ENCODE peak calls at places on chromosomes 12 and 14, in nine cellular contexts. One of them, this sample, is unnamed.

GRCh38 chr12:6361834-6362233 is 13.5 kb downstream of the SCNN1A start:
- DNase-seq in mucosa of gallbladder: peak; percentile 79
- DNase-seq in stimulated activated CD4-positive, alpha-beta T cell treated with anti-CD3 and anti-CD28 coated beads, Interleukin-15, amount 100 ng/mL, for 1 hour: no peak
- DNase-seq in upper lobe of right lung: peak; percentile 80
- DNase-seq in DMS53: peak; percentile 56
- DNase-seq in HEK293T: no peak
- DNase-seq in T follicular helper cell: no peak
- DNase-seq in activated naive CD8-positive, alpha-beta T cell treated with anti-CD3 and anti-CD28 coated beads for 36 hours: no peak
- DNase-seq in fibroblast of the aortic adventitia: no peak
- DNase-seq in this sample: no peak

GRCh38 chr12:111201036-111201435 is 167.9 kb downstream of the PHETA1 start:
- DNase-seq in activated naive CD8-positive, alpha-beta T cell treated with anti-CD3 and anti-CD28 coated beads for 36 hours: no peak
- DNase-seq in fibroblast of the aortic adventitia: no peak
- DNase-seq in T follicular helper cell: no peak
- DNase-seq in mucosa of gallbladder: no peak
- DNase-seq in HEK293T: peak; percentile 28
- DNase-seq in DMS53: no peak
- DNase-seq in stimulated activated CD4-positive, alpha-beta T cell treated with anti-CD3 and anti-CD28 coated beads, Interleukin-15, amount 100 ng/mL, for 1 hour: no peak
- DNase-seq in upper lobe of right lung: no peak
- DNase-seq in this sample: no peak

GRCh38 chr12:43692064-43692463 is 66.5 kb downstream of the PUS7L start:
- DNase-seq in mucosa of gallbladder: no peak
- DNase-seq in upper lobe of right lung: no peak
- DNase-seq in HEK293T: no peak
- DNase-seq in T follicular helper cell: no peak
- DNase-seq in fibroblast of the aortic adventitia: peak; percentile 20
- DNase-seq in activated naive CD8-positive, alpha-beta T cell treated with anti-CD3 and anti-CD28 coated beads for 36 hours: no peak
- DNase-seq in DMS53: peak; percentile 68
- DNase-seq in stimulated activated CD4-positive, alpha-beta T cell treated with anti-CD3 and anti-CD28 coated beads, Interleukin-15, amount 100 ng/mL, for 1 hour: no peak
- DNase-seq in this sample: no peak

GRCh38 chr12:78725951-78726550 is 138.5 kb upstream of the SYT1 start:
- DNase-seq in T follicular helper cell: no peak
- DNase-seq in HEK293T: no peak
- DNase-seq in stimulated activated CD4-positive, alpha-beta T cell treated with anti-CD3 and anti-CD28 coated beads, Interleukin-15, amount 100 ng/mL, for 1 hour: no peak
- DNase-seq in mucosa of gallbladder: no peak
- DNase-seq in upper lobe of right lung: no peak
- DNase-seq in fibroblast of the aortic adventitia: no peak
- DNase-seq in DMS53: peak; percentile 72
- DNase-seq in activated naive CD8-positive, alpha-beta T cell treated with anti-CD3 and anti-CD28 coated beads for 36 hours: no peak
- DNase-seq in this sample: no peak

GRCh38 chr14:21039059-21039422 is 3.1 kb upstream of the RNASE7 start:
- DNase-seq in mucosa of gallbladder: peak; percentile 85
- DNase-seq in stimulated activated CD4-positive, alpha-beta T cell treated with anti-CD3 and anti-CD28 coated beads, Interleukin-15, amount 100 ng/mL, for 1 hour: no peak
- DNase-seq in activated naive CD8-positive, alpha-beta T cell treated with anti-CD3 and anti-CD28 coated beads for 36 hours: no peak
- DNase-seq in upper lobe of right lung: peak; percentile 75
- DNase-seq in HEK293T: no peak
- DNase-seq in fibroblast of the aortic adventitia: peak; percentile 87
- DNase-seq in DMS53: peak; percentile 67
- DNase-seq in T follicular helper cell: no peak
- DNase-seq in this sample: no peak

GRCh38 chr14:54686219-54686870 is 119.4 kb downstream of the SAMD4A start:
- DNase-seq in T follicular helper cell: no peak
- DNase-seq in activated naive CD8-positive, alpha-beta T cell treated with anti-CD3 and anti-CD28 coated beads for 36 hours: no peak
- DNase-seq in mucosa of gallbladder: peak; percentile 39
- DNase-seq in upper lobe of right lung: no peak
- DNase-seq in HEK293T: no peak
- DNase-seq in DMS53: no peak
- DNase-seq in fibroblast of the aortic adventitia: peak; percentile 92
- DNase-seq in stimulated activated CD4-positive, alpha-beta T cell treated with anti-CD3 and anti-CD28 coated beads, Interleukin-15, amount 100 ng/mL, for 1 hour: no peak
- DNase-seq in this sample: no peak

GRCh38 chr12:111101003-111101402 is 180.6 kb upstream of the MYL2 start:
- DNase-seq in upper lobe of right lung: no peak
- DNase-seq in fibroblast of the aortic adventitia: no peak
- DNase-seq in HEK293T: no peak
- DNase-seq in mucosa of gallbladder: no peak
- DNase-seq in DMS53: no peak
- DNase-seq in activated naive CD8-positive, alpha-beta T cell treated with anti-CD3 and anti-CD28 coated beads for 36 hours: no peak
- DNase-seq in T follicular helper cell: no peak
- DNase-seq in stimulated activated CD4-positive, alpha-beta T cell treated with anti-CD3 and anti-CD28 coated beads, Interleukin-15, amount 100 ng/mL, for 1 hour: no peak
- DNase-seq in this sample: no peak

GRCh38 chr14:102819176-102819628 is 42.0 kb downstream of the TRAF3 start:
- DNase-seq in upper lobe of right lung: no peak
- DNase-seq in T follicular helper cell: no peak
- DNase-seq in DMS53: peak; percentile 80
- DNase-seq in HEK293T: no peak
- DNase-seq in fibroblast of the aortic adventitia: no peak
- DNase-seq in mucosa of gallbladder: no peak
- DNase-seq in stimulated activated CD4-positive, alpha-beta T cell treated with anti-CD3 and anti-CD28 coated beads, Interleukin-15, amount 100 ng/mL, for 1 hour: peak; percentile 53
- DNase-seq in activated naive CD8-positive, alpha-beta T cell treated with anti-CD3 and anti-CD28 coated beads for 36 hours: peak; percentile 46
- DNase-seq in this sample: no peak

GRCh38 chr12:12990700-12991468 is 9.2 kb downstream of the HEBP1 start:
- DNase-seq in stimulated activated CD4-positive, alpha-beta T cell treated with anti-CD3 and anti-CD28 coated beads, Interleukin-15, amount 100 ng/mL, for 1 hour: no peak
- DNase-seq in activated naive CD8-positive, alpha-beta T cell treated with anti-CD3 and anti-CD28 coated beads for 36 hours: no peak
- DNase-seq in DMS53: peak; percentile 49
- DNase-seq in mucosa of gallbladder: no peak
- DNase-seq in upper lobe of right lung: no peak
- DNase-seq in HEK293T: no peak
- DNase-seq in fibroblast of the aortic adventitia: no peak
- DNase-seq in T follicular helper cell: no peak
- DNase-seq in this sample: no peak

GRCh38 chr14:34665785-34666425 is 36.0 kb upstream of the SNX6 start:
- DNase-seq in stimulated activated CD4-positive, alpha-beta T cell treated with anti-CD3 and anti-CD28 coated beads, Interleukin-15, amount 100 ng/mL, for 1 hour: no peak
- DNase-seq in HEK293T: no peak
- DNase-seq in DMS53: peak; percentile 21
- DNase-seq in T follicular helper cell: peak; percentile 5
- DNase-seq in mucosa of gallbladder: peak; percentile 43
- DNase-seq in upper lobe of right lung: no peak
- DNase-seq in activated naive CD8-positive, alpha-beta T cell treated with anti-CD3 and anti-CD28 coated beads for 36 hours: no peak
- DNase-seq in fibroblast of the aortic adventitia: peak; percentile 89
- DNase-seq in this sample: no peak

GRCh38 chr12:13383379-13383778 is 186.9 kb downstream of the EMP1 start:
- DNase-seq in activated naive CD8-positive, alpha-beta T cell treated with anti-CD3 and anti-CD28 coated beads for 36 hours: no peak
- DNase-seq in upper lobe of right lung: no peak
- DNase-seq in HEK293T: no peak
- DNase-seq in DMS53: peak; percentile 57
- DNase-seq in stimulated activated CD4-positive, alpha-beta T cell treated with anti-CD3 and anti-CD28 coated beads, Interleukin-15, amount 100 ng/mL, for 1 hour: no peak
- DNase-seq in mucosa of gallbladder: peak; percentile 62
- DNase-seq in T follicular helper cell: no peak
- DNase-seq in fibroblast of the aortic adventitia: no peak
- DNase-seq in this sample: no peak

GRCh38 chr14:104179564-104180129 is 41.3 kb downstream of the KIF26A start:
- DNase-seq in mucosa of gallbladder: no peak
- DNase-seq in upper lobe of right lung: no peak
- DNase-seq in stimulated activated CD4-positive, alpha-beta T cell treated with anti-CD3 and anti-CD28 coated beads, Interleukin-15, amount 100 ng/mL, for 1 hour: no peak
- DNase-seq in DMS53: no peak
- DNase-seq in T follicular helper cell: no peak
- DNase-seq in activated naive CD8-positive, alpha-beta T cell treated with anti-CD3 and anti-CD28 coated beads for 36 hours: no peak
- DNase-seq in fibroblast of the aortic adventitia: no peak
- DNase-seq in HEK293T: no peak
- DNase-seq in this sample: no peak

GRCh38 chr12:49403887-49404517 is 36.7 kb downstream of the SPATS2 start:
- DNase-seq in activated naive CD8-positive, alpha-beta T cell treated with anti-CD3 and anti-CD28 coated beads for 36 hours: no peak
- DNase-seq in stimulated activated CD4-positive, alpha-beta T cell treated with anti-CD3 and anti-CD28 coated beads, Interleukin-15, amount 100 ng/mL, for 1 hour: no peak
- DNase-seq in mucosa of gallbladder: no peak
- DNase-seq in HEK293T: no peak
- DNase-seq in fibroblast of the aortic adventitia: no peak
- DNase-seq in DMS53: no peak
- DNase-seq in T follicular helper cell: no peak
- DNase-seq in upper lobe of right lung: no peak
- DNase-seq in this sample: no peak

GRCh38 chr14:74246561-74246960 is 7.3 kb downstream of the VSX2 start:
- DNase-seq in upper lobe of right lung: no peak
- DNase-seq in stimulated activated CD4-positive, alpha-beta T cell treated with anti-CD3 and anti-CD28 coated beads, Interleukin-15, amount 100 ng/mL, for 1 hour: no peak
- DNase-seq in HEK293T: no peak
- DNase-seq in DMS53: no peak
- DNase-seq in fibroblast of the aortic adventitia: no peak
- DNase-seq in activated naive CD8-positive, alpha-beta T cell treated with anti-CD3 and anti-CD28 coated beads for 36 hours: no peak
- DNase-seq in mucosa of gallbladder: no peak
- DNase-seq in T follicular helper cell: no peak
- DNase-seq in this sample: no peak

GRCh38 chr14:99137001-99137700 is 134.8 kb downstream of the BCL11B start:
- DNase-seq in activated naive CD8-positive, alpha-beta T cell treated with anti-CD3 and anti-CD28 coated beads for 36 hours: no peak
- DNase-seq in HEK293T: no peak
- DNase-seq in mucosa of gallbladder: no peak
- DNase-seq in fibroblast of the aortic adventitia: no peak
- DNase-seq in stimulated activated CD4-positive, alpha-beta T cell treated with anti-CD3 and anti-CD28 coated beads, Interleukin-15, amount 100 ng/mL, for 1 hour: no peak
- DNase-seq in DMS53: no peak
- DNase-seq in T follicular helper cell: no peak
- DNase-seq in upper lobe of right lung: peak; percentile 47
- DNase-seq in this sample: no peak

GRCh38 chr14:101372494-101372813 is 188.8 kb upstream of the DIO3 start:
- DNase-seq in HEK293T: no peak
- DNase-seq in T follicular helper cell: no peak
- DNase-seq in DMS53: no peak
- DNase-seq in upper lobe of right lung: no peak
- DNase-seq in stimulated activated CD4-positive, alpha-beta T cell treated with anti-CD3 and anti-CD28 coated beads, Interleukin-15, amount 100 ng/mL, for 1 hour: no peak
- DNase-seq in activated naive CD8-positive, alpha-beta T cell treated with anti-CD3 and anti-CD28 coated beads for 36 hours: no peak
- DNase-seq in fibroblast of the aortic adventitia: no peak
- DNase-seq in mucosa of gallbladder: no peak
- DNase-seq in this sample: no peak

GRCh38 chr14:47277703-47278102 is 397.7 kb downstream of the MDGA2 start:
- DNase-seq in DMS53: no peak
- DNase-seq in mucosa of gallbladder: no peak
- DNase-seq in fibroblast of the aortic adventitia: peak; percentile 1
- DNase-seq in activated naive CD8-positive, alpha-beta T cell treated with anti-CD3 and anti-CD28 coated beads for 36 hours: no peak
- DNase-seq in stimulated activated CD4-positive, alpha-beta T cell treated with anti-CD3 and anti-CD28 coated beads, Interleukin-15, amount 100 ng/mL, for 1 hour: no peak
- DNase-seq in upper lobe of right lung: no peak
- DNase-seq in HEK293T: no peak
- DNase-seq in T follicular helper cell: no peak
- DNase-seq in this sample: no peak

GRCh38 chr14:21098892-21099595 is 589 bp upstream of the ZNF219 start:
- DNase-seq in mucosa of gallbladder: no peak
- DNase-seq in upper lobe of right lung: no peak
- DNase-seq in DMS53: peak; percentile 25
- DNase-seq in fibroblast of the aortic adventitia: no peak
- DNase-seq in stimulated activated CD4-positive, alpha-beta T cell treated with anti-CD3 and anti-CD28 coated beads, Interleukin-15, amount 100 ng/mL, for 1 hour: no peak
- DNase-seq in T follicular helper cell: no peak
- DNase-seq in activated naive CD8-positive, alpha-beta T cell treated with anti-CD3 and anti-CD28 coated beads for 36 hours: no peak
- DNase-seq in HEK293T: no peak
- DNase-seq in this sample: peak; percentile 46

GRCh38 chr14:39322807-39323206 is 89.1 kb downstream of the MIA2 start:
- DNase-seq in DMS53: no peak
- DNase-seq in activated naive CD8-positive, alpha-beta T cell treated with anti-CD3 and anti-CD28 coated beads for 36 hours: no peak
- DNase-seq in upper lobe of right lung: no peak
- DNase-seq in HEK293T: no peak
- DNase-seq in mucosa of gallbladder: no peak
- DNase-seq in stimulated activated CD4-positive, alpha-beta T cell treated with anti-CD3 and anti-CD28 coated beads, Interleukin-15, amount 100 ng/mL, for 1 hour: no peak
- DNase-seq in T follicular helper cell: no peak
- DNase-seq in fibroblast of the aortic adventitia: peak; percentile 13
- DNase-seq in this sample: no peak

GRCh38 chr14:88550078-88550477 is 4.7 kb downstream of the PTPN21 start:
- DNase-seq in HEK293T: no peak
- DNase-seq in upper lobe of right lung: no peak
- DNase-seq in T follicular helper cell: no peak
- DNase-seq in stimulated activated CD4-positive, alpha-beta T cell treated with anti-CD3 and anti-CD28 coated beads, Interleukin-15, amount 100 ng/mL, for 1 hour: no peak
- DNase-seq in activated naive CD8-positive, alpha-beta T cell treated with anti-CD3 and anti-CD28 coated beads for 36 hours: no peak
- DNase-seq in mucosa of gallbladder: no peak
- DNase-seq in fibroblast of the aortic adventitia: no peak
- DNase-seq in DMS53: no peak
- DNase-seq in this sample: no peak

GRCh38 chr14:70724944-70725343 is 83.2 kb downstream of the TTC9 start:
- DNase-seq in fibroblast of the aortic adventitia: no peak
- DNase-seq in DMS53: no peak
- DNase-seq in upper lobe of right lung: no peak
- DNase-seq in HEK293T: no peak
- DNase-seq in T follicular helper cell: no peak
- DNase-seq in mucosa of gallbladder: no peak
- DNase-seq in activated naive CD8-positive, alpha-beta T cell treated with anti-CD3 and anti-CD28 coated beads for 36 hours: no peak
- DNase-seq in stimulated activated CD4-positive, alpha-beta T cell treated with anti-CD3 and anti-CD28 coated beads, Interleukin-15, amount 100 ng/mL, for 1 hour: no peak
- DNase-seq in this sample: no peak

GRCh38 chr12:48029401-48029770 is 25.1 kb upstream of the COL2A1 start:
- DNase-seq in DMS53: no peak
- DNase-seq in activated naive CD8-positive, alpha-beta T cell treated with anti-CD3 and anti-CD28 coated beads for 36 hours: no peak
- DNase-seq in mucosa of gallbladder: no peak
- DNase-seq in T follicular helper cell: no peak
- DNase-seq in upper lobe of right lung: no peak
- DNase-seq in stimulated activated CD4-positive, alpha-beta T cell treated with anti-CD3 and anti-CD28 coated beads, Interleukin-15, amount 100 ng/mL, for 1 hour: no peak
- DNase-seq in fibroblast of the aortic adventitia: no peak
- DNase-seq in HEK293T: no peak
- DNase-seq in this sample: no peak

GRCh38 chr12:96132819-96133218 is 61.4 kb upstream of the ELK3 start:
- DNase-seq in stimulated activated CD4-positive, alpha-beta T cell treated with anti-CD3 and anti-CD28 coated beads, Interleukin-15, amount 100 ng/mL, for 1 hour: no peak
- DNase-seq in mucosa of gallbladder: no peak
- DNase-seq in DMS53: peak; percentile 54
- DNase-seq in T follicular helper cell: no peak
- DNase-seq in fibroblast of the aortic adventitia: no peak
- DNase-seq in HEK293T: peak; percentile 22
- DNase-seq in upper lobe of right lung: no peak
- DNase-seq in activated naive CD8-positive, alpha-beta T cell treated with anti-CD3 and anti-CD28 coated beads for 36 hours: no peak
- DNase-seq in this sample: no peak

GRCh38 chr14:55968741-55969140 is 149.5 kb upstream of the PELI2 start:
- DNase-seq in DMS53: no peak
- DNase-seq in fibroblast of the aortic adventitia: peak; percentile 21
- DNase-seq in upper lobe of right lung: no peak
- DNase-seq in T follicular helper cell: no peak
- DNase-seq in stimulated activated CD4-positive, alpha-beta T cell treated with anti-CD3 and anti-CD28 coated beads, Interleukin-15, amount 100 ng/mL, for 1 hour: no peak
- DNase-seq in mucosa of gallbladder: no peak
- DNase-seq in HEK293T: no peak
- DNase-seq in activated naive CD8-positive, alpha-beta T cell treated with anti-CD3 and anti-CD28 coated beads for 36 hours: no peak
- DNase-seq in this sample: no peak

GRCh38 chr12:122060069-122060468 is 18.5 kb upstream of the MLXIP start:
- DNase-seq in activated naive CD8-positive, alpha-beta T cell treated with anti-CD3 and anti-CD28 coated beads for 36 hours: no peak
- DNase-seq in fibroblast of the aortic adventitia: no peak
- DNase-seq in HEK293T: no peak
- DNase-seq in mucosa of gallbladder: no peak
- DNase-seq in DMS53: no peak
- DNase-seq in upper lobe of right lung: no peak
- DNase-seq in stimulated activated CD4-positive, alpha-beta T cell treated with anti-CD3 and anti-CD28 coated beads, Interleukin-15, amount 100 ng/mL, for 1 hour: no peak
- DNase-seq in T follicular helper cell: no peak
- DNase-seq in this sample: no peak

GRCh38 chr14:24415421-24416253 is 13.8 kb downstream of the CBLN3 start:
- DNase-seq in HEK293T: no peak
- DNase-seq in fibroblast of the aortic adventitia: no peak
- DNase-seq in mucosa of gallbladder: no peak
- DNase-seq in activated naive CD8-positive, alpha-beta T cell treated with anti-CD3 and anti-CD28 coated beads for 36 hours: no peak
- DNase-seq in upper lobe of right lung: no peak
- DNase-seq in T follicular helper cell: no peak
- DNase-seq in DMS53: no peak
- DNase-seq in stimulated activated CD4-positive, alpha-beta T cell treated with anti-CD3 and anti-CD28 coated beads, Interleukin-15, amount 100 ng/mL, for 1 hour: no peak
- DNase-seq in this sample: no peak

GRCh38 chr14:94601961-94602391 is 10.2 kb upstream of the SERPINA3 start:
- DNase-seq in stimulated activated CD4-positive, alpha-beta T cell treated with anti-CD3 and anti-CD28 coated beads, Interleukin-15, amount 100 ng/mL, for 1 hour: no peak
- DNase-seq in upper lobe of right lung: no peak
- DNase-seq in activated naive CD8-positive, alpha-beta T cell treated with anti-CD3 and anti-CD28 coated beads for 36 hours: no peak
- DNase-seq in mucosa of gallbladder: peak; percentile 76
- DNase-seq in DMS53: no peak
- DNase-seq in fibroblast of the aortic adventitia: peak; percentile 98
- DNase-seq in HEK293T: no peak
- DNase-seq in T follicular helper cell: no peak
- DNase-seq in this sample: no peak

GRCh38 chr12:68773582-68773981 is 27.6 kb downstream of the SLC35E3 start:
- DNase-seq in upper lobe of right lung: no peak
- DNase-seq in stimulated activated CD4-positive, alpha-beta T cell treated with anti-CD3 and anti-CD28 coated beads, Interleukin-15, amount 100 ng/mL, for 1 hour: no peak
- DNase-seq in DMS53: no peak
- DNase-seq in HEK293T: no peak
- DNase-seq in activated naive CD8-positive, alpha-beta T cell treated with anti-CD3 and anti-CD28 coated beads for 36 hours: no peak
- DNase-seq in T follicular helper cell: no peak
- DNase-seq in fibroblast of the aortic adventitia: no peak
- DNase-seq in mucosa of gallbladder: no peak
- DNase-seq in this sample: no peak